ENCODE peak calls at places on chromosome 11, in four cellular contexts. W is H54, Z is mucosa of gallbladder, X is HCEC 1CT. R is an unnamed sample.

GRCh38 chr11:27319065-27319464 is 44.0 kb downstream of the CCDC34 start:
- DNase-seq in X (peak), W (peak), Z (no peak), R (peak)

GRCh38 chr11:120929664-120930154 is 94.2 kb upstream of the TBCEL start:
- DNase-seq in W (peak), X (peak), Z (peak), R (peak)

GRCh38 chr11:123413636-123414035 is 16.4 kb upstream of the GRAMD1B start:
- DNase-seq in W (no peak), X (peak), Z (no peak), R (no peak)

GRCh38 chr11:70176940-70177689 is 26.0 kb upstream of the FADD start:
- DNase-seq in X (no peak), W (peak), Z (no peak), R (peak)

GRCh38 chr11:64437426-64437825 is 78.5 kb downstream of the RPS6KA4 start:
- DNase-seq in X (no peak), W (no peak), Z (no peak), R (no peak)

GRCh38 chr11:2807276-2807681 is 78.3 kb downstream of the CDKN1C start:
- DNase-seq in W (no peak), X (no peak), Z (peak), R (peak)

GRCh38 chr11:88533001-88533400 is 195.5 kb upstream of the CTSC start:
- DNase-seq in W (no peak), Z (no peak), X (no peak), R (no peak)

GRCh38 chr11:71425851-71426250 is 22.3 kb downstream of the DHCR7 start:
- DNase-seq in Z (no peak), W (no peak), X (no peak), R (no peak)

GRCh38 chr11:94767701-94768601 is at the start of gene AMOTL1:
- DNase-seq in X (peak), Z (peak), W (peak), R (peak)

GRCh38 chr11:113401718-113402117 is 14.1 kb downstream of the ANKK1 start:
- DNase-seq in X (no peak), Z (peak), W (peak), R (peak)

R was measured in Calu3.